ENCODE peak calls at places on chromosomes 3 and 15, in six cellular contexts. E, J, F, N, V and G are unnamed samples.

GRCh38 chr3:169581633-169582032 is 81.9 kb downstream of the MECOM start:
- DNase-seq in V (peak; percentile 57), F (no peak), J (no peak), E (no peak), N (peak; percentile 7), G (no peak)

GRCh38 chr3:195385526-195385925 is 57.3 kb downstream of the ACAP2 start:
- DNase-seq in V (peak; percentile 18), E (peak; percentile 70), J (peak; percentile 37), F (no peak), N (peak; percentile 23), G (no peak)

GRCh38 chr3:195774917-195775316 is 36.8 kb downstream of the MUC4 start:
- DNase-seq in V (peak; percentile 18), J (no peak), N (no peak), F (peak; percentile 87), E (peak; percentile 86), G (peak; percentile 80)

GRCh38 chr15:29044506-29044905 is 158.7 kb downstream of the APBA2 start:
- DNase-seq in J (peak; percentile 31), N (peak; percentile 51), F (no peak), V (no peak), E (no peak), G (no peak)

GRCh38 chr15:55820043-55820442 is 77.1 kb upstream of the PRTG start:
- DNase-seq in F (no peak), E (no peak), N (no peak), V (no peak), J (no peak), G (no peak)

GRCh38 chr3:46086083-46086437 is 58.8 kb upstream of the XCR1 start:
- DNase-seq in E (no peak), N (no peak), F (no peak), V (no peak), J (no peak), G (no peak)

GRCh38 chr3:169133178-169134161 is 530.0 kb downstream of the MECOM start:
- DNase-seq in V (no peak), F (no peak), N (peak; percentile 31), E (peak; percentile 37), J (peak; percentile 31), G (no peak)

GRCh38 chr15:31280037-31280830 is 46.4 kb upstream of the KLF13 start:
- DNase-seq in V (no peak), N (no peak), F (peak; percentile 43), E (no peak), J (no peak), G (peak; percentile 29)

GRCh38 chr15:90231028-90232017 is 2.4 kb downstream of the CIB1 start:
- DNase-seq in V (no peak), J (no peak), N (no peak), E (peak; percentile 28), F (no peak), G (no peak)

GRCh38 chr3:43923101-43923979 is 232.6 kb downstream of the ABHD5 start:
- DNase-seq in F (no peak), J (no peak), V (no peak), N (no peak), E (no peak), G (no peak)

GRCh38 chr3:61802772-61803171 is 241.4 kb downstream of the PTPRG start:
- DNase-seq in N (no peak), J (no peak), E (no peak), V (no peak), F (no peak), G (no peak)

GRCh38 chr3:41710646-41711388 is 251.1 kb downstream of the ULK4 start:
- DNase-seq in E (no peak), V (no peak), N (peak; percentile 83), F (no peak), J (peak; percentile 69), G (peak; percentile 56)

GRCh38 chr15:62392411-62392810 is 227.3 kb upstream of the C2CD4B start:
- DNase-seq in J (peak; percentile 56), N (peak; percentile 53), E (peak; percentile 11), V (peak; percentile 11), F (no peak), G (peak; percentile 50)

GRCh38 chr15:50354838-50355611 is at the start of gene GABPB1:
- DNase-seq in V (peak; percentile 97), E (peak; percentile 90), N (peak; percentile 94), F (peak; percentile 90), J (peak; percentile 97), G (peak; percentile 88)
- H2BK120ac ChIP-seq in V (peak within 1 kb of the TSS; percentile 76), E (peak within 1 kb of the TSS; percentile 95), N (peak within 1 kb of the TSS; percentile 98), F (peak within 1 kb of the TSS; percentile 58), J (peak within 1 kb of the TSS; percentile 97), G (peak within 1 kb of the TSS; percentile 99)

DNA sequence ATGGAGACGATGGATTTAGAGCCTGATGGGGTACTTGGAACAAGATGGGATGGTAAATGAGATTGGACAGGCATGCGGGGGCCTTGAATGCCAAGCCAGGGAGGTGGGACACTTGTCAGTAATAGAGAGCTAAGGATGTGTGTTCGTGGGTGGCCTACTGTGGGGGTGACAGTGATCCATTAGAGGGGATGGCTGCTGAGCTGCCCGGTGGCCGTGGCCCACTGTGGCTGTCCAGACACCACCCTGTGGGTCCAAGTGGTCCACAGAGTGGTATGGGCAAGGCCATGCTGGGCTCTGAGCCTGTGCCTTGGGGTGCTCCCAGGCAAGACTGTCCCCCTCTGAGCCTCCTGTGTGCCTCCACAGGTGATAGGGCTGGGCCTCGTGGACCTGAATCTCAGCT is 17.5 kb downstream of the CAND2 start:
- DNase-seq in J (no peak), N (no peak), E (no peak), V (no peak), F (no peak), G (no peak)
- H2AFZ ChIP-seq in J (no peak overlapping the region), N (no peak overlapping the region), E (no peak overlapping the region), V (no peak overlapping the region), F (no peak overlapping the region), G (no peak overlapping the region)

GRCh38 chr15:64807051-64807749 is 18.2 kb downstream of the PIF1 start:
- DNase-seq in E (no peak), N (no peak), J (no peak), F (peak; percentile 75), V (no peak), G (peak; percentile 63)
- H2BK120ac ChIP-seq in E (no peak overlapping the region), N (no peak overlapping the region), J (no peak overlapping the region), F (peak overlapping the region; percentile 96), V (peak overlapping the region; percentile 52), G (peak overlapping the region; percentile 87)

GRCh38 chr15:45197512-45197911 is 9.7 kb upstream of the SHF start:
- DNase-seq in N (no peak), V (no peak), J (no peak), E (no peak), F (no peak), G (no peak)
- H2AFZ ChIP-seq in N (no peak overlapping the region), V (peak overlapping the region; percentile 70), J (no peak overlapping the region), E (no peak overlapping the region), F (no peak overlapping the region), G (no peak overlapping the region)